ENCODE peak calls at places on chromosomes 5 and 9, in six cellular contexts. D, C, G, T, X and Z are unnamed samples.

GRCh38 chr9:37921546-37922300 is 17.8 kb upstream of the SLC25A51 start:
- DNase-seq in D (no peak), C (no peak), G (no peak), T (no peak), X (no peak), Z (peak; percentile 66)

GRCh38 chr5:153562189-153562588 is 71.7 kb downstream of the GRIA1 start:
- DNase-seq in D (no peak), C (peak; percentile 87), G (no peak), T (peak; percentile 57), X (peak; percentile 59), Z (peak; percentile 48)

GRCh38 chr5:75046366-75047142 is 5.8 kb downstream of the GCNT4 start:
- DNase-seq in D (no peak), C (no peak), G (no peak), T (no peak), X (no peak), Z (no peak)

GRCh38 chr9:129838707-129839259 is 3.5 kb downstream of the USP20 start:
- DNase-seq in D (no peak), C (no peak), G (no peak), T (peak; percentile 91), X (peak; percentile 92), Z (no peak)

GRCh38 chr5:89932771-89933181 is 476.8 kb downstream of the CETN3 start:
- DNase-seq in D (no peak), C (peak; percentile 43), G (no peak), T (no peak), X (no peak), Z (no peak)

GRCh38 chr5:135821061-135821781 is 13.2 kb upstream of the SLC25A48 start:
- DNase-seq in D (peak; percentile 87), C (peak; percentile 91), G (no peak), T (no peak), X (no peak), Z (no peak)

GRCh38 chr5:73649926-73650325 is 23.9 kb downstream of the ARHGEF28 start:
- DNase-seq in D (no peak), C (no peak), G (no peak), T (no peak), X (no peak), Z (no peak)

GRCh38 chr9:133122935-133123611 is 2.0 kb upstream of the RALGDS start:
- DNase-seq in D (no peak), C (peak; percentile 53), G (no peak), T (peak; percentile 45), X (peak; percentile 88), Z (no peak)

GRCh38 chr5:27963050-27963783 is 924.8 kb upstream of the CDH9 start:
- DNase-seq in D (no peak), C (no peak), G (no peak), T (no peak), X (no peak), Z (no peak)

GRCh38 chr5:178435321-178436238 is 154.6 kb downstream of the COL23A1 start:
- DNase-seq in D (no peak), C (no peak), G (no peak), T (no peak), X (no peak), Z (no peak)

GRCh38 chr9:105157178-105157583 is 87.3 kb upstream of the SLC44A1 start:
- DNase-seq in D (peak; percentile 46), C (peak; percentile 70), G (no peak), T (peak; percentile 77), X (peak; percentile 86), Z (no peak)

GRCh38 chr9:35774907-35775635 is 16.3 kb upstream of the NPR2 start:
- DNase-seq in D (no peak), C (peak; percentile 30), G (no peak), T (no peak), X (no peak), Z (no peak)

GRCh38 chr5:58933891-58934628 is 351.2 kb downstream of the RAB3C start:
- DNase-seq in D (no peak), C (no peak), G (no peak), T (no peak), X (no peak), Z (no peak)

GRCh38 chr5:133328800-133329199 is 277.0 kb downstream of the HSPA4 start:
- DNase-seq in D (no peak), C (no peak), G (no peak), T (no peak), X (no peak), Z (no peak)

GRCh38 chr5:71748360-71748759 is 29.3 kb downstream of the CARTPT start:
- DNase-seq in D (no peak), C (no peak), G (no peak), T (no peak), X (no peak), Z (no peak)

GRCh38 chr5:1875843-1876671 is 6.7 kb downstream of the IRX4 start:
- DNase-seq in D (no peak), C (peak; percentile 52), G (no peak), T (no peak), X (no peak), Z (no peak)

GRCh38 chr9:136644593-136645342 is 17.9 kb upstream of the EGFL7 start:
- DNase-seq in D (peak; percentile 77), C (peak; percentile 58), G (peak; percentile 51), T (peak; percentile 28), X (peak; percentile 72), Z (peak; percentile 50)

GRCh38 chr5:147567917-147568598 is 58.2 kb upstream of the DPYSL3 start:
- DNase-seq in D (peak; percentile 93), C (peak; percentile 85), G (peak; percentile 54), T (peak; percentile 80), X (peak; percentile 30), Z (peak; percentile 85)

GRCh38 chr5:177310757-177311173 is 933 bp downstream of the MXD3 start:
- DNase-seq in D (peak; percentile 59), C (peak; percentile 60), G (no peak), T (peak; percentile 18), X (peak; percentile 43), Z (no peak)

GRCh38 chr9:105138306-105138801 is 106.1 kb upstream of the SLC44A1 start:
- DNase-seq in D (peak; percentile 69), C (peak; percentile 56), G (no peak), T (no peak), X (peak; percentile 32), Z (peak; percentile 14)

GRCh38 chr9:16121168-16121567 is 568.3 kb downstream of the CCDC171 start:
- DNase-seq in D (no peak), C (no peak), G (no peak), T (no peak), X (no peak), Z (no peak)

DNA sequence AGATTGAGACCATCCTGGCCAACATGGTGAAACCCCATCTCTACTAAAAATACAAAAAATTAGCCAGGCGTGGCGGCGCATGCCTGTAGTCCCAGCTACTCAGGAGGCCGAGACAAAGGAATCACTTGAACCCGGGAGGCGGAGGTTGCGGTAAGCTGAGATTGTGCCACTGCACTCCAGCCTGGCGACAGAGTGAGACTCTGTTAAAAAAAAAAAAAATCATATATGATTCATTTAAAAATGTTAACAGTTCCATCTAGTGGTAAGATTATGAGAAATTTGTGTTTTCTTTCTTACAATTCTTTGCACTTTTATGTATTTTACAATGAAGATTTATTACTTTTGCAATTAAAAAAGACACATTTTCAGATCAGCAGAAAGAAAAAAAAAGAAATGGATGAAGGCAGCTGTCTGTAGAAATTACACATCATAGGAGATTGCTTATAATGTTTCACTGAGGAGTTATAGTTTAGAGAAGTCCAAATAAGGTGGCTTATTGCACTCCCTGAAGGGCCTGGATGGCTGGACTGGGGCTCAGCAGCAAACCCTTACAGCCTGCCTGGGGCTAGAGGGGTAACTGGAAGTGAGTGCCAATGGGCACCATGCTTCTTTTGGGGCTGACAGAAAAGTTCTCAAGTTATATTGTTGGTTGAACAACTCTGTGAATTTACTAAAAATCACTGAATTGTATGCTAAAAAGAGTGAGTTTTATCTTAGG is 20.2 kb downstream of the C9orf153 start:
- DNase-seq in D (no peak), C (no peak), G (no peak), T (no peak), X (no peak), Z (peak; percentile 14)
- H2BK5ac ChIP-seq in D (no peak overlapping the region), C (no peak overlapping the region), G (no peak overlapping the region), T (no peak overlapping the region), X (no peak overlapping the region), Z (no peak overlapping the region)

DNA sequence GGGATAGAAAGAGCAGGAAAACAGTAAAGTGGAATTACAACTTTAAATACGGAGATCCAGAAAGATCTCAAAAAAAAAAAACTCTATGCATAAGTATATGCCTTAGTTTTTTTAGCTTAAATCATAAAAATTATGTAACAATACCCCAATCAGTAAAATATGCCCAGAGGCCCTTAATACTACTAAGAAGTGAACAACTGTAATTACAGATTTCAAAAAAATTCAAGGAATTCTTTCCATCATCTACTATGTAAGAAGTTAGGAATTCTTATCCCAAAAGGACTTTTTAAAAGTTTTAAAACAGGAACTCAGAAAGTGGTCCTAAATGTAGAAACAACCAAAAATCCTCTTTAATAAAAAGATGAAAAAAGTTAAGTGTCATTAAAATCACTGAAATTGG is 111.3 kb downstream of the SSBP2 start:
- DNase-seq in D (no peak), C (no peak), G (no peak), T (peak; percentile 33), X (no peak), Z (peak; percentile 29)
- H3K9ac ChIP-seq in D (no peak overlapping the region), C (no peak overlapping the region), G (no peak overlapping the region), T (no peak overlapping the region), X (peak overlapping the region; percentile 40), Z (no peak overlapping the region)

DNA sequence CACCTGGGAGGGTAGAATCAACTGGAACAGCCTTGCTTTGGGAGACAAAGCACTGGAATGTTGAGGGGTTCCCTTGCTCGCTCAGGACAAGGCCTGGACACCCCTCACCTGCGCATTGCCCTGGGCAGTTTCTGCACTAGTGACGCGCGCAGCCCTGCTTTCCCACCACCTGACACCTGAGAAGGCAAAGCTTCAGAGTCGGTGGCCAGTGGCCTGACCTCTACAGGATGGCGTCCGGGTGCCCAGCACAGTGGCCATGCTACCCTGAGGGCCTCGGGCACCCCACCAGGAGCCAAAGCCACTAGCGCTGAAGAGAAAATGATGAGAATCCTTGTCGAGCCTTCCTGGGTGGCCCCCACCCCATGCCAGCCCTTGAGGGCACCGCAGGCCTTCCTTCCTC is 161.3 kb downstream of the OLFM1 start:
- DNase-seq in D (no peak), C (no peak), G (no peak), T (no peak), X (no peak), Z (no peak)
- H3K4ac ChIP-seq in D (no peak overlapping the region), C (no peak overlapping the region), G (no peak overlapping the region), T (no peak overlapping the region), X (no peak overlapping the region), Z (no peak overlapping the region)

GRCh38 chr9:112546149-112547012 is 59.8 kb downstream of the KIAA1958 start:
- DNase-seq in D (no peak), C (peak; percentile 73), G (no peak), T (peak; percentile 18), X (peak; percentile 67), Z (no peak)
- H2BK5ac ChIP-seq in D (peak overlapping the region; percentile 53), C (no peak overlapping the region), G (no peak overlapping the region), T (no peak overlapping the region), X (no peak overlapping the region), Z (no peak overlapping the region)

DNA sequence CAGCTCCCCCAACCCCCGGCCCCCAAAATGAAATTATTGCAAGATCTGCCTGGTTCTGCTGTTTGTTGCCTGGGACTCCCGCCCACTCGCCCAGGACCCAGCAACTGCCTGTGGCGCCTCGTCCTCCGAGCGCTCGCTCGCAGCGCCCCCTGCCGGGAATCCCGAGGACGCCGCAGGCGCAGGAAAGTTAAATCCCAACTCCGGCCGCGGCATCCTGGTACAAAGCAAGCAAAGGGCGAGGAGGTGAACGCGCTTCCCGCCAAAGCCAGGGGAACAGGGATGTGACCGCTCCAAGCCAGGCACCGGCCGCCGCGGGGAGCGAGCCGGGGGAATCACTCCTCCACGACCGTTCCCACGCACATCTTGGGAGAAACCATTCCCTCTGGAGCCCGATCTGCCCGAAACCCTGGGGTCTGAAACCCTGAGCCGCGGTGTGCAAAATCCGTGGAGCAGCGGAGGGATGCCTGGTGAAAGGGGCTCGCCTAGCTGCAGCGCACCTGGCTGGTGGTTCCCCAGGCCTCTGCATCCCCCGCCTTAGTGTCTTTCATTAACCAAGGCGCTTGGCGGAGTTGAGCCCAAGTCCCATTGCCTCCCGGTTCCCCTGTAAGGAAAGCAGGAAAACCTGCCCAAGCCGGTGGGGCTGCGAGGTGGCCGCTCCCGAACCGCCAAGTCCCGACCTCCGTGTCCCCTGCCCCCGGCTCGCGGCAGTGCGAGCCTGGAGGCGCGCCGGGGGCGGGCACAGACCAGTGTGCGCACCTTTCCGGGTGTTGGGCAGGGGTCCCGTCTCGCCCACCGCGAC is 1.2 kb downstream of the SEMA5A start:
- DNase-seq in D (peak; percentile 92), C (peak; percentile 94), G (peak; percentile 84), T (peak; percentile 80), X (peak; percentile 86), Z (peak; percentile 82)
- H3K9ac ChIP-seq in D (peak overlapping the region; percentile 68), C (peak overlapping the region; percentile 88), G (peak overlapping the region; percentile 98), T (peak overlapping the region; percentile 44), X (peak overlapping the region; percentile 93), Z (peak overlapping the region; percentile 100)